ENCODE peak calls at places on chromosomes 3 and 15, in ten cellular contexts. F, Q, R, S, P, T, Y, B, X and L are unnamed samples.

GRCh38 chr3:22728406-22728805 is 474.7 kb upstream of the UBE2E2 start:
- DNase-seq in F (no peak), Q (no peak), R (no peak), S (no peak), P (no peak), T (no peak), Y (no peak), B (no peak), X (no peak), L (no peak)

GRCh38 chr3:11091088-11091590 is 63.2 kb upstream of the HRH1 start:
- DNase-seq in F (no peak), Q (no peak), R (no peak), S (no peak), P (no peak), T (no peak), Y (no peak), B (peak), X (no peak), L (no peak)

GRCh38 chr3:171412054-171412453 is 48.2 kb downstream of the TNIK start:
- DNase-seq in F (no peak), Q (no peak), R (no peak), S (no peak), P (no peak), T (no peak), Y (no peak), B (no peak), X (no peak), L (no peak)

GRCh38 chr3:179438836-179439235 is 12.4 kb downstream of the GNB4 start:
- DNase-seq in F (no peak), Q (no peak), R (no peak), S (no peak), P (no peak), T (no peak), Y (no peak), B (no peak), X (no peak), L (no peak)

GRCh38 chr3:28949580-28949979 is 331.3 kb upstream of the RBMS3 start:
- DNase-seq in F (no peak), Q (no peak), R (no peak), S (no peak), P (no peak), T (no peak), Y (no peak), B (no peak), X (no peak), L (no peak)

GRCh38 chr3:64138046-64138445 is 87.2 kb downstream of the PRICKLE2 start:
- DNase-seq in F (no peak), Q (no peak), R (no peak), S (no peak), P (no peak), T (no peak), Y (no peak), B (peak), X (no peak), L (no peak)

GRCh38 chr3:132399054-132399929 is 18.0 kb upstream of the DNAJC13 start:
- DNase-seq in F (no peak), Q (peak), R (no peak), S (no peak), P (no peak), T (no peak), Y (no peak), B (peak), X (no peak), L (no peak)

GRCh38 chr3:11953778-11954177 is 50.4 kb upstream of the SYN2 start:
- DNase-seq in F (no peak), Q (no peak), R (no peak), S (no peak), P (no peak), T (no peak), Y (no peak), B (no peak), X (no peak), L (no peak)

GRCh38 chr3:9279959-9280358 is 30.5 kb upstream of the SRGAP3 start:
- DNase-seq in F (no peak), Q (no peak), R (no peak), S (no peak), P (peak), T (no peak), Y (no peak), B (peak), X (no peak), L (peak)

GRCh38 chr3:194953291-194953690 is 267.6 kb downstream of the FAM43A start:
- DNase-seq in F (peak), Q (no peak), R (no peak), S (no peak), P (no peak), T (no peak), Y (no peak), B (no peak), X (no peak), L (no peak)

GRCh38 chr15:35209838-35210237 is 124.7 kb upstream of the NANOGP8 start:
- DNase-seq in F (no peak), Q (no peak), R (no peak), S (no peak), P (no peak), T (no peak), Y (no peak), B (no peak), X (no peak), L (peak)

GRCh38 chr3:183100376-183100775 is 1.1 kb upstream of the MCCC1 start:
- DNase-seq in F (no peak), Q (no peak), R (no peak), S (no peak), P (no peak), T (no peak), Y (no peak), B (no peak), X (no peak), L (no peak)